ENCODE peak calls at places on chromosomes 11 and 22, in four cellular contexts. G, Z, X and J are unnamed samples.

GRCh38 chr22:23984430-23984829 is 4.5 kb downstream of the GSTT2 start:
- DNase-seq in G (peak; percentile 79), Z (no peak), X (no peak), J (peak; percentile 70)

GRCh38 chr22:32674925-32675825 is 126.3 kb upstream of the TIMP3 start:
- DNase-seq in G (no peak), Z (no peak), X (no peak), J (no peak)

GRCh38 chr22:38017272-38017920 is 33.0 kb upstream of the SOX10 start:
- DNase-seq in G (no peak), Z (no peak), X (no peak), J (no peak)

GRCh38 chr22:18954333-18954732 is 18.2 kb upstream of the PRODH start:
- DNase-seq in G (peak; percentile 87), Z (peak; percentile 78), X (peak; percentile 18), J (peak; percentile 87)

GRCh38 chr11:103398829-103399228 is 289.6 kb downstream of the DYNC2H1 start:
- DNase-seq in G (no peak), Z (no peak), X (no peak), J (no peak)

GRCh38 chr11:64071849-64072248 is 36.1 kb downstream of the FLRT1 start:
- DNase-seq in G (no peak), Z (no peak), X (no peak), J (no peak)

GRCh38 chr22:28032896-28033295 is 113.8 kb upstream of the PITPNB start:
- DNase-seq in G (no peak), Z (no peak), X (no peak), J (no peak)

GRCh38 chr11:2296913-2297622 is 4.7 kb downstream of the C11orf21 start:
- DNase-seq in G (no peak), Z (no peak), X (no peak), J (no peak)

GRCh38 chr11:130796828-130797227 is 119.5 kb downstream of the SNX19 start:
- DNase-seq in G (no peak), Z (no peak), X (no peak), J (no peak)

GRCh38 chr22:38830845-38831108 is 13.1 kb downstream of the NPTXR start:
- DNase-seq in G (no peak), Z (no peak), X (no peak), J (no peak)

GRCh38 chr22:45887202-45888131 is 89.5 kb downstream of the WNT7B start:
- DNase-seq in G (peak; percentile 6), Z (no peak), X (no peak), J (no peak)

GRCh38 chr11:19819148-19819547 is 106.5 kb downstream of the NAV2 start:
- DNase-seq in G (no peak), Z (no peak), X (no peak), J (no peak)

GRCh38 chr11:34366522-34366921 is 8.7 kb upstream of the ABTB2 start:
- DNase-seq in G (peak; percentile 19), Z (no peak), X (peak; percentile 57), J (no peak)

GRCh38 chr11:121416909-121417567 is 35.1 kb upstream of the SORL1 start:
- DNase-seq in G (no peak), Z (no peak), X (no peak), J (no peak)

GRCh38 chr11:13772223-13773046 is 104.0 kb downstream of the FAR1 start:
- DNase-seq in G (no peak), Z (peak; percentile 24), X (peak; percentile 58), J (peak; percentile 54)

GRCh38 chr11:30504468-30504867 is 81.7 kb downstream of the MPPED2 start:
- DNase-seq in G (no peak), Z (no peak), X (no peak), J (no peak)

GRCh38 chr22:37324340-37325023 is 42.2 kb downstream of the CYTH4 start:
- DNase-seq in G (peak; percentile 40), Z (no peak), X (no peak), J (no peak)

GRCh38 chr11:86265194-86265593 is 20.6 kb downstream of the EED start:
- DNase-seq in G (no peak), Z (no peak), X (no peak), J (no peak)

GRCh38 chr11:29629281-29629680 is 387.5 kb downstream of the KCNA4 start:
- DNase-seq in G (no peak), Z (no peak), X (no peak), J (no peak)

GRCh38 chr11:22875869-22876473 is 15.7 kb upstream of the CCDC179 start:
- DNase-seq in G (peak; percentile 44), Z (peak; percentile 70), X (peak; percentile 85), J (peak; percentile 44)

GRCh38 chr11:121431820-121432526 is 20.1 kb upstream of the SORL1 start:
- DNase-seq in G (no peak), Z (no peak), X (no peak), J (no peak)

GRCh38 chr22:38569181-38569971 is 607 bp downstream of the DMC1 start:
- DNase-seq in G (peak; percentile 43), Z (peak; percentile 16), X (no peak), J (peak; percentile 52)

GRCh38 chr11:12696911-12697581 is 22.8 kb downstream of the TEAD1 start:
- DNase-seq in G (no peak), Z (no peak), X (no peak), J (no peak)

GRCh38 chr11:74730601-74731260 is 495 bp downstream of the CHRDL2 start:
- DNase-seq in G (peak; percentile 43), Z (no peak), X (no peak), J (no peak)

GRCh38 chr11:74736031-74736430 is 4.8 kb upstream of the CHRDL2 start:
- DNase-seq in G (no peak), Z (no peak), X (no peak), J (no peak)

GRCh38 chr11:74739546-74740270 is 8.5 kb upstream of the CHRDL2 start:
- DNase-seq in G (peak; percentile 62), Z (peak; percentile 80), X (peak; percentile 69), J (peak; percentile 80)

GRCh38 chr11:74731301-74732094 is at the start of gene CHRDL2:
- DNase-seq in G (peak; percentile 38), Z (no peak), X (no peak), J (no peak)

DNA sequence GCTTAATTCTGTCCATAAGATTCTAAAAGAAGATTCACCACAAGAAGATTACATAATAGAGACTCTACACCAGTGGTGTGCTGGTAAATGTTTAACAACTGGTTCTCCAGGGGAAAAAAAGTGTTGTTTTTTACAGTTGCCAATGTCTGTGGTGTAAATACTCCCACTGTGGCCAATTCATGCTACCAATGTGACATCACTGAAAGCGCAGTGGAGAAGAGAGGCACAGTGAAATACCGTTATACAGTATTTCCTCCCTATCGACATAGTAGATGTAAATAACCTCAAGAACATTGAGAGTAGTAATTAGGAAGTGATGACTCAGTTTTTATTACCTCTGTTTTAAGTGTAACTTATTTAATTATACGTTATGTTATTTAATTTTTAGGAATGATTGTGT is 4.3 kb upstream of the CHRDL2 start:
- DNase-seq in G (no peak), Z (no peak), X (peak; percentile 29), J (no peak)
- TF ChIP-seq SP1 in G (no peak), Z (no peak), X (no peak), J (no peak)

DNA sequence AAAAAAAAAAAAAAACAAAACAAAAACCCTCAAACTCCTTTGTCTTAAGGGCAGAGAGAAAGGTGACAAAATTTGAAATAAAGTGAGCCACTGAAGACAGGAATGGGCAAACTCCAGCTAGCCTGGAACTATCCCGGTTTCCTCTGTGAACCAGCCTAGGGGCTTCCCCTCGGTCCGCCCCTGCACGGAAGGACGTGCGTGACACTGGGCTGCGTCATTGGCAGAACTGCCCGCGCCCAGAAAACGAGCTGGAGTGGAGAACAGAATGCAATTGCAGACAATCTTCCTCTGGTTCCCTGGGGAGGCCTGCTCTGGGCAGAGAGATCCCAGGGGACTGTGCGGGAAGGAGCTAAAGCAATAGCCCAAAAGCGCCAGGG is 628 bp downstream of the RAB38 start:
- DNase-seq in G (peak; percentile 40), Z (no peak), X (no peak), J (peak; percentile 13)
- TF ChIP-seq ELF4 in G (no peak), Z (no peak), X (no peak), J (no peak)

DNA sequence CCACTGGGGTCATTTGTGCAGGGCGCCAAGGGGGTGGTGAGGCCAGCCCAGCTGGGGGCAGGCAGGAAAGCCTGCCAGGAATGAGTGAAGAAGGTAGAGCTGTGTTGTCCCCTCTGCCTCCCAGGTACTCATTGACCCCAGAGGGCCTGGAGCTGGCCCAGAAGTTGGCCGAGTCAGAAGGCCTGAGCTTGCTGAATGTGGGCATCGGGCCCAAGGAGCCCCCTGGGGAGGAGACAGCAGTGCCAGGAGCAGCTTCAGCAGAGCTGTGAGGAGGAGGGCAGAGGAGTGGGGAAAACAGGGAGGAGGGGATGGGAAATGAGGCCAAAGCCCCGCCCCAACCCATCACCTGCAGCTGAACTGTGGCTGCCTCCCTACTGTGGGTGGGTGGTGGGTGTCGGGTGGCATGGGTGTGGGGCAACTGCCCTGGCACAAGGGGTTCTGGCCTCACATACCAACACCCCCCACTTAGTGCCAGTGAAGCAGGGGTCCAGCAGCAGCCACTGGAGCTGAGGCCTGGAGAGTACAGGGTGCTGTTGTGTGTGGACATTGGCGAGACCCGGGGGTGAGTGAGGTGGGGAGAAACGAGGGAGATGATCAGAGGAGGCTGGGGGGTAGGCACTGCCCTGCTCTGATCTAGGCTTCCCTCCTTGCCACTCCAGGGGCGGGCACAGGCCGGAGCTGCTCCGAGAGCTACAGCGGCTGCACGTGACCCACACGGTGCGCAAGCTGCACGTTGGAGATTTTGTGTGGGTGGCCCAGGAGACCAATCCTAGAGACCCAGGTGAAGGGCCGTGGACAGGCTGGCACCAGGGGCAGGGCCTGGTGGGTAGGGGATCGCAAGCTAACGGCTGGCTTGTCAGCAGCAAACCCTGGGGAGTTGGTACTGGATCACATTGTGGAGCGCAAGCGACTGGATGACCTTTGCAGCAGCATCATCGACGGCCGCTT is 3.0 kb downstream of the MUS81 start:
- DNase-seq in G (no peak), Z (no peak), X (no peak), J (no peak)
- TF ChIP-seq SP1 in G (no peak), Z (no peak), X (no peak), J (no peak)

GRCh38 chr11:27281740-27282139 is 81.3 kb downstream of the CCDC34 start:
- DNase-seq in G (no peak), Z (no peak), X (peak; percentile 29), J (no peak)

GRCh38 chr11:27280131-27280530 is 82.9 kb downstream of the CCDC34 start:
- DNase-seq in G (no peak), Z (no peak), X (no peak), J (no peak)

GRCh38 chr11:27281276-27281675 is 81.7 kb downstream of the CCDC34 start:
- DNase-seq in G (no peak), Z (no peak), X (no peak), J (no peak)

GRCh38 chr11:27282806-27283205 is 80.2 kb downstream of the CCDC34 start:
- DNase-seq in G (no peak), Z (no peak), X (no peak), J (no peak)

GRCh38 chr11:27282141-27282590 is 80.8 kb downstream of the CCDC34 start:
- DNase-seq in G (no peak), Z (no peak), X (peak; percentile 60), J (no peak)
- TF ChIP-seq ELF4 in G (no peak), Z (no peak), X (no peak), J (no peak)

GRCh38 chr11:66268953-66269906 is 791 bp downstream of the RAB1B start:
- DNase-seq in G (peak; percentile 43), Z (peak; percentile 67), X (peak; percentile 58), J (peak; percentile 38)
- TF ChIP-seq SP1 in G (no peak), Z (no peak), X (no peak), J (no peak)

GRCh38 chr22:35742342-35743100 is 24.8 kb downstream of the APOL5 start:
- DNase-seq in G (no peak), Z (peak; percentile 54), X (no peak), J (peak; percentile 49)
- TF ChIP-seq ELF4 in G (no peak), Z (no peak), X (no peak), J (no peak)